ENCODE peak calls at places on chromosomes 13 and 19, in eight cellular contexts. One of them, this sample, is unnamed.

GRCh38 chr13:92433963-92434362 is 792.6 kb upstream of the GPC6 start:
- DNase-seq in brain microvascular endothelial cell: no peak
- DNase-seq in A549: no peak
- DNase-seq in RWPE2: no peak
- DNase-seq in tibial artery: no peak
- DNase-seq in lower lobe of right lung: no peak
- DNase-seq in upper lobe of left lung: no peak
- DNase-seq in CD8-positive, alpha-beta T cell: no peak
- DNase-seq in this sample: no peak

GRCh38 chr13:78410164-78410563 is 193.2 kb downstream of the POU4F1 start:
- DNase-seq in CD8-positive, alpha-beta T cell: no peak
- DNase-seq in lower lobe of right lung: no peak
- DNase-seq in upper lobe of left lung: no peak
- DNase-seq in A549: no peak
- DNase-seq in brain microvascular endothelial cell: no peak
- DNase-seq in tibial artery: no peak
- DNase-seq in RWPE2: no peak
- DNase-seq in this sample: no peak

GRCh38 chr19:55083004-55083850 is 7.6 kb downstream of the EPS8L1 start:
- DNase-seq in brain microvascular endothelial cell: no peak
- DNase-seq in A549: no peak
- DNase-seq in tibial artery: no peak
- DNase-seq in CD8-positive, alpha-beta T cell: no peak
- DNase-seq in lower lobe of right lung: no peak
- DNase-seq in upper lobe of left lung: no peak
- DNase-seq in RWPE2: no peak
- DNase-seq in this sample: no peak

GRCh38 chr13:79404361-79404760 is 1.7 kb downstream of the RBM26 start:
- DNase-seq in A549: no peak
- DNase-seq in RWPE2: no peak
- DNase-seq in upper lobe of left lung: no peak
- DNase-seq in brain microvascular endothelial cell: no peak
- DNase-seq in lower lobe of right lung: no peak
- DNase-seq in CD8-positive, alpha-beta T cell: no peak
- DNase-seq in tibial artery: no peak
- DNase-seq in this sample: no peak

GRCh38 chr19:4456843-4457653 is 546 bp downstream of the UBXN6 start:
- DNase-seq in tibial artery: no peak
- DNase-seq in RWPE2: no peak
- DNase-seq in brain microvascular endothelial cell: peak
- DNase-seq in A549: peak
- DNase-seq in upper lobe of left lung: peak
- DNase-seq in CD8-positive, alpha-beta T cell: no peak
- DNase-seq in lower lobe of right lung: peak
- DNase-seq in this sample: peak

GRCh38 chr13:107138468-107138867 is 570.5 kb upstream of the ARGLU1 start:
- DNase-seq in RWPE2: no peak
- DNase-seq in lower lobe of right lung: no peak
- DNase-seq in brain microvascular endothelial cell: no peak
- DNase-seq in tibial artery: no peak
- DNase-seq in CD8-positive, alpha-beta T cell: no peak
- DNase-seq in upper lobe of left lung: no peak
- DNase-seq in A549: no peak
- DNase-seq in this sample: no peak

GRCh38 chr13:20728579-20729300 is 25.2 kb downstream of the IL17D start:
- DNase-seq in CD8-positive, alpha-beta T cell: no peak
- DNase-seq in A549: no peak
- DNase-seq in lower lobe of right lung: no peak
- DNase-seq in tibial artery: no peak
- DNase-seq in brain microvascular endothelial cell: no peak
- DNase-seq in RWPE2: no peak
- DNase-seq in upper lobe of left lung: no peak
- DNase-seq in this sample: no peak

GRCh38 chr13:93262729-93263128 is 36.1 kb downstream of the GPC6 start:
- DNase-seq in CD8-positive, alpha-beta T cell: no peak
- DNase-seq in lower lobe of right lung: no peak
- DNase-seq in RWPE2: no peak
- DNase-seq in tibial artery: no peak
- DNase-seq in brain microvascular endothelial cell: peak
- DNase-seq in upper lobe of left lung: no peak
- DNase-seq in A549: no peak
- DNase-seq in this sample: peak

GRCh38 chr13:73842621-73843020 is 291.6 kb downstream of the KLF12 start:
- DNase-seq in upper lobe of left lung: no peak
- DNase-seq in brain microvascular endothelial cell: peak
- DNase-seq in A549: no peak
- DNase-seq in CD8-positive, alpha-beta T cell: no peak
- DNase-seq in tibial artery: no peak
- DNase-seq in lower lobe of right lung: no peak
- DNase-seq in RWPE2: no peak
- DNase-seq in this sample: no peak

GRCh38 chr19:27776020-27776419 is 1436.9 kb downstream of the UQCRFS1 start:
- DNase-seq in upper lobe of left lung: peak
- DNase-seq in A549: peak
- DNase-seq in brain microvascular endothelial cell: peak
- DNase-seq in RWPE2: no peak
- DNase-seq in CD8-positive, alpha-beta T cell: no peak
- DNase-seq in tibial artery: no peak
- DNase-seq in lower lobe of right lung: no peak
- DNase-seq in this sample: peak

GRCh38 chr13:35716644-35717170 is 240.2 kb upstream of the MAB21L1 start:
- DNase-seq in lower lobe of right lung: no peak
- DNase-seq in tibial artery: no peak
- DNase-seq in A549: no peak
- DNase-seq in CD8-positive, alpha-beta T cell: no peak
- DNase-seq in brain microvascular endothelial cell: no peak
- DNase-seq in upper lobe of left lung: no peak
- DNase-seq in RWPE2: no peak
- DNase-seq in this sample: no peak

GRCh38 chr13:21061077-21061945 is at the start of gene LATS2:
- DNase-seq in brain microvascular endothelial cell: peak
- DNase-seq in lower lobe of right lung: peak
- DNase-seq in CD8-positive, alpha-beta T cell: peak
- DNase-seq in upper lobe of left lung: peak
- DNase-seq in A549: peak
- DNase-seq in tibial artery: peak
- DNase-seq in RWPE2: peak
- DNase-seq in this sample: peak

GRCh38 chr19:55447421-55448174 is 4.5 kb upstream of the SHISA7 start:
- DNase-seq in CD8-positive, alpha-beta T cell: no peak
- DNase-seq in tibial artery: no peak
- DNase-seq in lower lobe of right lung: no peak
- DNase-seq in RWPE2: peak
- DNase-seq in A549: peak
- DNase-seq in upper lobe of left lung: no peak
- DNase-seq in brain microvascular endothelial cell: no peak
- DNase-seq in this sample: no peak

GRCh38 chr13:52848455-52849190 is at the start of gene PCDH8:
- DNase-seq in brain microvascular endothelial cell: no peak
- DNase-seq in lower lobe of right lung: peak
- DNase-seq in CD8-positive, alpha-beta T cell: no peak
- DNase-seq in tibial artery: no peak
- DNase-seq in upper lobe of left lung: no peak
- DNase-seq in RWPE2: no peak
- DNase-seq in A549: no peak
- DNase-seq in this sample: peak

GRCh38 chr19:6126335-6126974 is 9.0 kb upstream of the ACSBG2 start:
- DNase-seq in RWPE2: no peak
- DNase-seq in lower lobe of right lung: no peak
- DNase-seq in CD8-positive, alpha-beta T cell: no peak
- DNase-seq in upper lobe of left lung: no peak
- DNase-seq in A549: peak
- DNase-seq in tibial artery: no peak
- DNase-seq in brain microvascular endothelial cell: peak
- DNase-seq in this sample: peak

GRCh38 chr13:111893071-111893606 is 173.8 kb upstream of the SOX1 start:
- DNase-seq in RWPE2: no peak
- DNase-seq in upper lobe of left lung: no peak
- DNase-seq in A549: no peak
- DNase-seq in lower lobe of right lung: no peak
- DNase-seq in CD8-positive, alpha-beta T cell: no peak
- DNase-seq in brain microvascular endothelial cell: peak
- DNase-seq in tibial artery: no peak
- DNase-seq in this sample: peak

GRCh38 chr13:108981407-108981806 is 352.0 kb downstream of the MYO16 start:
- DNase-seq in RWPE2: no peak
- DNase-seq in CD8-positive, alpha-beta T cell: no peak
- DNase-seq in upper lobe of left lung: no peak
- DNase-seq in brain microvascular endothelial cell: no peak
- DNase-seq in lower lobe of right lung: no peak
- DNase-seq in A549: no peak
- DNase-seq in tibial artery: no peak
- DNase-seq in this sample: no peak

GRCh38 chr13:43963726-43964125 is 84.0 kb downstream of the LACC1 start:
- DNase-seq in tibial artery: no peak
- DNase-seq in lower lobe of right lung: no peak
- DNase-seq in A549: no peak
- DNase-seq in CD8-positive, alpha-beta T cell: no peak
- DNase-seq in RWPE2: no peak
- DNase-seq in brain microvascular endothelial cell: no peak
- DNase-seq in upper lobe of left lung: no peak
- DNase-seq in this sample: peak

GRCh38 chr19:491146-491741 is 5.0 kb upstream of the MADCAM1 start:
- DNase-seq in lower lobe of right lung: no peak
- DNase-seq in A549: no peak
- DNase-seq in tibial artery: no peak
- DNase-seq in upper lobe of left lung: no peak
- DNase-seq in CD8-positive, alpha-beta T cell: no peak
- DNase-seq in RWPE2: no peak
- DNase-seq in brain microvascular endothelial cell: no peak
- DNase-seq in this sample: no peak

GRCh38 chr13:98206946-98207345 is 29.9 kb upstream of the RNF113B start:
- DNase-seq in upper lobe of left lung: no peak
- DNase-seq in A549: no peak
- DNase-seq in lower lobe of right lung: no peak
- DNase-seq in brain microvascular endothelial cell: peak
- DNase-seq in RWPE2: no peak
- DNase-seq in CD8-positive, alpha-beta T cell: no peak
- DNase-seq in tibial artery: no peak
- DNase-seq in this sample: no peak
- H3K27ac ChIP-seq in upper lobe of left lung: no peak
- H3K27ac ChIP-seq in A549: no peak
- H3K27ac ChIP-seq in lower lobe of right lung: peak
- H3K27ac ChIP-seq in brain microvascular endothelial cell: peak
- H3K27ac ChIP-seq in RWPE2: peak
- H3K27ac ChIP-seq in CD8-positive, alpha-beta T cell: no peak
- H3K27ac ChIP-seq in tibial artery: peak
- H3K27ac ChIP-seq in this sample: peak

GRCh38 chr13:110399801-110400200 is 92.7 kb downstream of the COL4A2 start:
- DNase-seq in tibial artery: no peak
- DNase-seq in A549: no peak
- DNase-seq in brain microvascular endothelial cell: no peak
- DNase-seq in CD8-positive, alpha-beta T cell: no peak
- DNase-seq in lower lobe of right lung: no peak
- DNase-seq in upper lobe of left lung: no peak
- DNase-seq in RWPE2: no peak
- DNase-seq in this sample: no peak
- TF ChIP-seq CTCF in tibial artery: no peak
- TF ChIP-seq CTCF in A549: no peak
- TF ChIP-seq CTCF in brain microvascular endothelial cell: no peak
- TF ChIP-seq CTCF in CD8-positive, alpha-beta T cell: no peak
- TF ChIP-seq CTCF in lower lobe of right lung: no peak
- TF ChIP-seq CTCF in upper lobe of left lung: no peak
- TF ChIP-seq CTCF in RWPE2: no peak
- TF ChIP-seq CTCF in this sample: no peak

GRCh38 chr13:46598140-46598819 is 45.3 kb downstream of the LRCH1 start:
- DNase-seq in lower lobe of right lung: no peak
- DNase-seq in RWPE2: no peak
- DNase-seq in tibial artery: no peak
- DNase-seq in A549: no peak
- DNase-seq in CD8-positive, alpha-beta T cell: no peak
- DNase-seq in upper lobe of left lung: no peak
- DNase-seq in brain microvascular endothelial cell: no peak
- DNase-seq in this sample: no peak
- H3K27ac ChIP-seq in lower lobe of right lung: peak
- H3K27ac ChIP-seq in RWPE2: no peak
- H3K27ac ChIP-seq in tibial artery: no peak
- H3K27ac ChIP-seq in A549: no peak
- H3K27ac ChIP-seq in CD8-positive, alpha-beta T cell: no peak
- H3K27ac ChIP-seq in upper lobe of left lung: no peak
- H3K27ac ChIP-seq in brain microvascular endothelial cell: no peak
- H3K27ac ChIP-seq in this sample: no peak

DNA sequence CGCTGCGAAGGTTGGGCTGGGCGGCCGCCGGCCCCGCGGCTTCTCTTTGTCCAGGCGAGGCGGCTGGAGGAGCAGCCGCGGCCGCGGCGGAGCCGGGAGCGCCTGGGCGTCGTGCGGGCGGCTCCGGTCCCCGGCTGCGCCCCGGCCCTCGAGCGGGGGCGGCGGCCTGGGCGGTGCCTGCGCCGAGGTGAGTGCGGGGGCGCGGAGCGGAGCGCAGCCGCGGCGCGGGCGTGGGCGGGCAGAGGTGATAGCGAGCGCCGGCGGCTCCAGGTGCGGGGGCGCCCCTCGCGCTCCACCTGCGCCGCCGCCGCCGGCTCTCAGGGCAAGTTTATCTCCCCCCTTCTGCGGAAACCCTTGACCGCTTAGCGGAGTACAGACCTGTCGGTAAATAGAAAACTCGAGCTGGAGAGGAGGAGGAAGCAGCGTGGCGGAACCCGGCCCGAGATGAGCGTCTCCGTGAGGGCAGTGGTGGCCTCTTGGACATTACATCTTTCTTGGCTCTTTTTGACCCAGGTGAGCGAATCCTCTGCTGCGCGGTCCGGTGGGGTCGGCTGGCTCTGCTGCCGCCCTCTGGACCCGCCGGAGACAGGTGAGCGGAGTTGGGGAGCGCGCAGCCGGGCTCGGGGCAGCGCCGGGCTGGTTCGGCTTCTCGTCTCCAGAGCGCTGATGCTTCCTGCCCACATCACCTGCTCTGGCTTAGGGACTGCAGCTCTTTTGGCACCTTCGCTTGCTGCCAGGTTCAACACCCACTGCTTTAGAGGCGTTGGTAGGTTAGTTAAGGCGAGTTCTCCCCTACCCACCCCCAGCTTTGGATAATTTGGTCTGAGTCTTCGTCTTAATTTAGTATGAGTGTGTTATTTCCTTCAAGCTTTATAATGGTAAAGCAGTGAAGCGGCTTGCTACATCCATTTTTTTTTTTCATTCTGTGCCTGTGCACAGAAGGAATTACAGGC is at the start of gene MTUS2:
- DNase-seq in upper lobe of left lung: no peak
- DNase-seq in RWPE2: no peak
- DNase-seq in CD8-positive, alpha-beta T cell: no peak
- DNase-seq in lower lobe of right lung: no peak
- DNase-seq in tibial artery: no peak
- DNase-seq in brain microvascular endothelial cell: no peak
- DNase-seq in A549: no peak
- DNase-seq in this sample: no peak
- TF ChIP-seq CTCF in upper lobe of left lung: no peak
- TF ChIP-seq CTCF in RWPE2: no peak
- TF ChIP-seq CTCF in CD8-positive, alpha-beta T cell: no peak
- TF ChIP-seq CTCF in lower lobe of right lung: no peak
- TF ChIP-seq CTCF in tibial artery: no peak
- TF ChIP-seq CTCF in brain microvascular endothelial cell: no peak
- TF ChIP-seq CTCF in A549: no peak
- TF ChIP-seq CTCF in this sample: no peak

GRCh38 chr19:50925734-50926133 is 14.5 kb upstream of the KLK4 start:
- DNase-seq in tibial artery: no peak
- DNase-seq in lower lobe of right lung: no peak
- DNase-seq in upper lobe of left lung: no peak
- DNase-seq in CD8-positive, alpha-beta T cell: no peak
- DNase-seq in RWPE2: no peak
- DNase-seq in brain microvascular endothelial cell: no peak
- DNase-seq in A549: no peak
- DNase-seq in this sample: no peak
- H3K27ac ChIP-seq in tibial artery: no peak
- H3K27ac ChIP-seq in lower lobe of right lung: no peak
- H3K27ac ChIP-seq in upper lobe of left lung: no peak
- H3K27ac ChIP-seq in CD8-positive, alpha-beta T cell: no peak
- H3K27ac ChIP-seq in RWPE2: no peak
- H3K27ac ChIP-seq in brain microvascular endothelial cell: no peak
- H3K27ac ChIP-seq in A549: no peak
- H3K27ac ChIP-seq in this sample: no peak

This sample was measured in cardiac muscle cell.